ENCODE peak calls at places on chromosomes 4 and X, in four cellular contexts. One of them, this sample, is unnamed.

GRCh38 chr4:88027611-88028608 is 20.5 kb downstream of the PKD2 start:
- DNase-seq in neuronal stem cell: no peak
- DNase-seq in colonic mucosa: no peak
- DNase-seq in K562: no peak
- DNase-seq in this sample: no peak

GRCh38 chrX:120244735-120245498 is 5.7 kb upstream of the ZBTB33 start:
- DNase-seq in K562: peak; percentile 69
- DNase-seq in colonic mucosa: peak; percentile 73
- DNase-seq in neuronal stem cell: peak; percentile 44
- DNase-seq in this sample: peak; percentile 35

GRCh38 chrX:153642313-153642654 is 4.7 kb upstream of the DUSP9 start:
- DNase-seq in K562: peak; percentile 60
- DNase-seq in neuronal stem cell: no peak
- DNase-seq in colonic mucosa: no peak
- DNase-seq in this sample: no peak

GRCh38 chr4:153560918-153561317 is 94.8 kb downstream of the TMEM131L start:
- DNase-seq in K562: no peak
- DNase-seq in neuronal stem cell: no peak
- DNase-seq in colonic mucosa: no peak
- DNase-seq in this sample: no peak

GRCh38 chr4:74044676-74045075 is 6.2 kb upstream of the CXCL3 start:
- DNase-seq in K562: no peak
- DNase-seq in colonic mucosa: no peak
- DNase-seq in neuronal stem cell: no peak
- DNase-seq in this sample: no peak

GRCh38 chr4:113684534-113685091 is 76.9 kb downstream of the CAMK2D start:
- DNase-seq in K562: no peak
- DNase-seq in neuronal stem cell: no peak
- DNase-seq in colonic mucosa: peak; percentile 55
- DNase-seq in this sample: no peak

GRCh38 chr4:67546971-67547370 is 1.7 kb upstream of the CENPC start:
- DNase-seq in K562: no peak
- DNase-seq in neuronal stem cell: no peak
- DNase-seq in colonic mucosa: no peak
- DNase-seq in this sample: no peak

GRCh38 chr4:3077796-3078195 is 3.3 kb downstream of the HTT start:
- DNase-seq in neuronal stem cell: no peak
- DNase-seq in colonic mucosa: no peak
- DNase-seq in K562: no peak
- DNase-seq in this sample: no peak

GRCh38 chr4:6909113-6909969 is at the start of gene TBC1D14:
- DNase-seq in K562: peak; percentile 96
- DNase-seq in neuronal stem cell: peak; percentile 89
- DNase-seq in colonic mucosa: peak; percentile 86
- DNase-seq in this sample: no peak

GRCh38 chr4:94165256-94165655 is 42.4 kb upstream of the SMARCAD1 start:
- DNase-seq in neuronal stem cell: no peak
- DNase-seq in K562: no peak
- DNase-seq in colonic mucosa: no peak
- DNase-seq in this sample: no peak

GRCh38 chrX:52346462-52347165 is 22.2 kb upstream of the XAGE2 start:
- DNase-seq in neuronal stem cell: no peak
- DNase-seq in colonic mucosa: no peak
- DNase-seq in K562: no peak
- DNase-seq in this sample: no peak

GRCh38 chr4:119946359-119946758 is 120.3 kb downstream of the MAD2L1 start:
- DNase-seq in colonic mucosa: no peak
- DNase-seq in K562: no peak
- DNase-seq in neuronal stem cell: no peak
- DNase-seq in this sample: no peak

GRCh38 chr4:26326791-26327190 is 6.0 kb downstream of the RBPJ start:
- DNase-seq in K562: no peak
- DNase-seq in colonic mucosa: no peak
- DNase-seq in neuronal stem cell: no peak
- DNase-seq in this sample: no peak

GRCh38 chrX:107731831-107732502 is 43.6 kb downstream of the TSC22D3 start:
- DNase-seq in neuronal stem cell: no peak
- DNase-seq in K562: peak; percentile 70
- DNase-seq in colonic mucosa: peak; percentile 81
- DNase-seq in this sample: no peak

GRCh38 chrX:103779156-103779555 is 2.5 kb downstream of the PLP1 start:
- DNase-seq in neuronal stem cell: no peak
- DNase-seq in colonic mucosa: no peak
- DNase-seq in K562: no peak
- DNase-seq in this sample: no peak

GRCh38 chr4:186624951-186625350 is 69.6 kb upstream of the MTNR1A start:
- DNase-seq in neuronal stem cell: peak; percentile 37
- DNase-seq in colonic mucosa: no peak
- DNase-seq in K562: no peak
- DNase-seq in this sample: no peak

GRCh38 chrX:2664497-2664896 is 26.6 kb upstream of the CD99 start:
- DNase-seq in colonic mucosa: peak; percentile 22
- DNase-seq in neuronal stem cell: no peak
- DNase-seq in K562: no peak
- DNase-seq in this sample: no peak

GRCh38 chr4:121827851-121828250 is 4.2 kb upstream of the CCNA2 start:
- DNase-seq in K562: peak; percentile 26
- DNase-seq in colonic mucosa: no peak
- DNase-seq in neuronal stem cell: no peak
- DNase-seq in this sample: no peak

GRCh38 chrX:37921758-37922157 is 74.4 kb upstream of the DYNLT3 start:
- DNase-seq in neuronal stem cell: no peak
- DNase-seq in K562: no peak
- DNase-seq in colonic mucosa: no peak
- DNase-seq in this sample: no peak

GRCh38 chr4:128653514-128654420 is 155.7 kb upstream of the JADE1 start:
- DNase-seq in K562: no peak
- DNase-seq in neuronal stem cell: peak; percentile 76
- DNase-seq in colonic mucosa: peak; percentile 47
- DNase-seq in this sample: no peak

GRCh38 chr4:141132689-141133145 is 552 bp downstream of the RNF150 start:
- DNase-seq in neuronal stem cell: peak; percentile 42
- DNase-seq in K562: no peak
- DNase-seq in colonic mucosa: peak; percentile 22
- DNase-seq in this sample: no peak

GRCh38 chr4:146061610-146062324 is 113.8 kb upstream of the LSM6 start:
- DNase-seq in colonic mucosa: no peak
- DNase-seq in neuronal stem cell: no peak
- DNase-seq in K562: no peak
- DNase-seq in this sample: peak; percentile 4

GRCh38 chr4:71938776-71939175 is 93.0 kb upstream of the NPFFR2 start:
- DNase-seq in neuronal stem cell: no peak
- DNase-seq in K562: no peak
- DNase-seq in colonic mucosa: no peak
- DNase-seq in this sample: no peak

GRCh38 chr4:127634181-127634580 is 1.4 kb downstream of the INTU start:
- DNase-seq in colonic mucosa: no peak
- DNase-seq in K562: no peak
- DNase-seq in neuronal stem cell: no peak
- DNase-seq in this sample: no peak

GRCh38 chr4:175215208-175215607 is 297.1 kb downstream of the ADAM29 start:
- DNase-seq in K562: no peak
- DNase-seq in colonic mucosa: no peak
- DNase-seq in neuronal stem cell: no peak
- DNase-seq in this sample: no peak

GRCh38 chr4:20618729-20619128 is 81.5 kb upstream of the PACRGL start:
- DNase-seq in colonic mucosa: no peak
- DNase-seq in neuronal stem cell: no peak
- DNase-seq in K562: no peak
- DNase-seq in this sample: peak; percentile 25

GRCh38 chr4:20618010-20618409 is 82.2 kb upstream of the PACRGL start:
- DNase-seq in K562: no peak
- DNase-seq in neuronal stem cell: peak; percentile 12
- DNase-seq in colonic mucosa: no peak
- DNase-seq in this sample: no peak

GRCh38 chr4:20615492-20616136 is 84.6 kb upstream of the PACRGL start:
- DNase-seq in K562: no peak
- DNase-seq in neuronal stem cell: no peak
- DNase-seq in colonic mucosa: no peak
- DNase-seq in this sample: no peak

GRCh38 chr4:20616313-20616712 is 83.9 kb upstream of the PACRGL start:
- DNase-seq in K562: no peak
- DNase-seq in neuronal stem cell: no peak
- DNase-seq in colonic mucosa: no peak
- DNase-seq in this sample: no peak

GRCh38 chr4:20616848-20617247 is 83.4 kb upstream of the PACRGL start:
- DNase-seq in neuronal stem cell: no peak
- DNase-seq in K562: no peak
- DNase-seq in colonic mucosa: no peak
- DNase-seq in this sample: no peak
- H3K4me1 ChIP-seq in neuronal stem cell: peaks cover 5% of the 10 kb centered on the region
- H3K4me1 ChIP-seq in K562: no peaks in the 10 kb centered on the region
- H3K4me1 ChIP-seq in colonic mucosa: peaks cover 4% of the 10 kb centered on the region
- H3K4me1 ChIP-seq in this sample: peaks cover 1% of the 10 kb centered on the region

GRCh38 chrX:150450519-150451177 is 87.5 kb downstream of the MAMLD1 start:
- DNase-seq in colonic mucosa: no peak
- DNase-seq in K562: no peak
- DNase-seq in neuronal stem cell: no peak
- DNase-seq in this sample: no peak
- H3K4me3 ChIP-seq in colonic mucosa: no peak overlapping the region
- H3K4me3 ChIP-seq in K562: no peak overlapping the region
- H3K4me3 ChIP-seq in neuronal stem cell: no peak overlapping the region
- H3K4me3 ChIP-seq in this sample: no peak overlapping the region

DNA sequence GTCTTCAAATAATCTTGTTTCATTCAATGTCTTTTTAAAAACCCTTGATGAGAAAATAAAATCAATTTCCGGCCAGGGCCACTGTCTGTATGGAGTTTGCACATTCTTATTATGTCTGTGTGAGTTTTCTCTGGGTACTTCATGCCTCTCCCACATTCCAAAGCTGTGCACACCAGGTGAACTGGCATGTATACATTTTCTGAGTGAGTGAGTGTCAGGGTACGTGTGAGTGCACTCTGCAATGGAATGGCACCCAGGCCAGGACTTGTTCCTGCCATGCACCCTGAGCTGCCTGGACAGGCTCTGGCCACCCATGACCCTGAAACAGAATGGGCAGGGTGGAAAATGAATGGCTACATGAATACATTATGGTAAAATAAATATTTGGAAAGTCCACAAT is 61.3 kb downstream of the UBE2NL start:
- DNase-seq in colonic mucosa: no peak
- DNase-seq in neuronal stem cell: no peak
- DNase-seq in K562: no peak
- DNase-seq in this sample: no peak
- H3K4me1 ChIP-seq in colonic mucosa: no peaks in the 10 kb centered on the region
- H3K4me1 ChIP-seq in neuronal stem cell: no peaks in the 10 kb centered on the region
- H3K4me1 ChIP-seq in K562: no peaks in the 10 kb centered on the region
- H3K4me1 ChIP-seq in this sample: no peaks in the 10 kb centered on the region

DNA sequence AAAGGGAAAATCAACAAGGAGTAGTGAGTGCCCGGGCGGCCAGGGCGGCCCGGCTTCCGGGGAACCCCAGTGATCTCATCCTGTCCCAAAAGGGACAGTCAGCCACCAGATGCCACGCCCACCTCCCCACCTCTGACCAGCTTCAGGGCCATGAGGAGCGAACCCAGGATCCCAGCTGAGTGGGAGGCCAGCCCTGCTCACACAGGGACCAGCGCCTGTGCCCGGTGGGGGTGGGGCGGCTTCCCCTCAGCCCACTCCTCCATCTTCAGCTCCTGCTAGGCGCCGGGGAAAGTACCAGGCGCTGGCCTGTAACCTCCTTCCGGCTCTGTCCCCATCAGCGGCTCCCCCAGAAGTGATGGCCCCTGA is 6.2 kb downstream of the MYL5 start:
- DNase-seq in K562: peak; percentile 37
- DNase-seq in colonic mucosa: no peak
- DNase-seq in neuronal stem cell: no peak
- DNase-seq in this sample: no peak
- H3K4me3 ChIP-seq in K562: peak overlapping the region; percentile 44
- H3K4me3 ChIP-seq in colonic mucosa: peak overlapping the region; percentile 43
- H3K4me3 ChIP-seq in neuronal stem cell: peak overlapping the region; percentile 40
- H3K4me3 ChIP-seq in this sample: peak overlapping the region; percentile 55

This sample was measured in iPS DF 6.9.